ENCODE peak calls at places on chromosome 11, in five cellular contexts. U is kidney epithelial cell, G is cardiac muscle cell, H is fibroblast of lung, Y is IMR-90. Q is an unnamed sample.

GRCh38 chr11:90895850-90896249 is 673.0 kb upstream of the CHORDC1 start:
- DNase-seq in U (no peak), G (no peak), H (no peak), Y (no peak), Q (no peak)

GRCh38 chr11:81071641-81072040 is 1630.8 kb upstream of the TENM4 start:
- DNase-seq in U (no peak), G (no peak), H (no peak), Y (no peak), Q (no peak)

GRCh38 chr11:79253280-79253679 is 187.6 kb downstream of the TENM4 start:
- DNase-seq in U (no peak), G (no peak), H (no peak), Y (no peak), Q (no peak)

GRCh38 chr11:73140213-73141030 is 1.7 kb downstream of the FCHSD2 start:
- DNase-seq in U (no peak), G (peak), H (peak), Y (peak), Q (peak)

GRCh38 chr11:73223998-73224730 is 6.1 kb downstream of the P2RY2 start:
- DNase-seq in U (no peak), G (no peak), H (no peak), Y (no peak), Q (no peak)

GRCh38 chr11:114172871-114173444 is 113.4 kb downstream of the ZBTB16 start:
- DNase-seq in U (no peak), G (no peak), H (no peak), Y (no peak), Q (no peak)

GRCh38 chr11:74094393-74094792 is 76.4 kb downstream of the C2CD3 start:
- DNase-seq in U (no peak), G (no peak), H (no peak), Y (no peak), Q (no peak)

GRCh38 chr11:116207349-116207748 is 565.4 kb downstream of the BUD13 start:
- DNase-seq in U (no peak), G (no peak), H (no peak), Y (no peak), Q (no peak)

GRCh38 chr11:45026835-45027234 is 76.2 kb upstream of the TP53I11 start:
- DNase-seq in U (no peak), G (no peak), H (no peak), Y (no peak), Q (no peak)

GRCh38 chr11:117834838-117835443 is 10.4 kb upstream of the FXYD2 start:
- DNase-seq in U (no peak), G (no peak), H (no peak), Y (no peak), Q (no peak)

GRCh38 chr11:33987975-33988580 is 63.5 kb upstream of the CAPRIN1 start:
- DNase-seq in U (peak), G (peak), H (peak), Y (peak), Q (peak)

GRCh38 chr11:76654310-76654851 is 16.2 kb downstream of the LRRC32 start:
- DNase-seq in U (no peak), G (peak), H (peak), Y (peak), Q (peak)

GRCh38 chr11:132886335-132886734 is 646.0 kb downstream of the OPCML start:
- DNase-seq in U (no peak), G (peak), H (peak), Y (peak), Q (no peak)

GRCh38 chr11:66604161-66604560 is 11.2 kb downstream of the CCS start:
- DNase-seq in U (no peak), G (no peak), H (no peak), Y (no peak), Q (no peak)

GRCh38 chr11:2193099-2193886 is 21.7 kb upstream of the TH start:
- DNase-seq in U (no peak), G (no peak), H (no peak), Y (no peak), Q (no peak)

GRCh38 chr11:35661539-35661938 is 1.0 kb upstream of the TRIM44 start:
- DNase-seq in U (no peak), G (no peak), H (no peak), Y (no peak), Q (no peak)
- H3K4me3 ChIP-seq in U (no peak), G (no peak), H (peak), Y (peak), Q (peak)

DNA sequence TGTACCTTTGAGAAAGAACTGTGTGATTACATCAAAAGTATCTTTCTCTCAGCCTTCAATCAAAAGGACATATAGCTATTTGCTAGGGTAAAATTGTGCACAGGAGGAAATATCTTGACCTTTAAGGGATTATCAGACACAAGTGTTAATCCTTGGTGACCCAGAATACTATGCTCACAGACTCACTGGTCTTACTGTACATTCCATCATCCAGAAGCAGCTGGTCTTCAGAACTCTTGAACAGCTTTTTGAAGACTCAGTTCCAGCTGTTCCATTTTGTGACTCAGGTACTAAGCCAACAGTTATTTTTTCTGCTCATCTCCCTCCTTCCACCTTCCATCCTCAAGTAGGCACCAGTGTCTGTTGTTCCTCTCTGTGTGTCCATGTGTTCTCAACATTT is 19.8 kb downstream of the ZBED5 start:
- DNase-seq in U (no peak), G (no peak), H (no peak), Y (no peak), Q (no peak)
- TF ChIP-seq CTCF in U (no peak), G (no peak), H (no peak), Y (no peak), Q (no peak)

DNA sequence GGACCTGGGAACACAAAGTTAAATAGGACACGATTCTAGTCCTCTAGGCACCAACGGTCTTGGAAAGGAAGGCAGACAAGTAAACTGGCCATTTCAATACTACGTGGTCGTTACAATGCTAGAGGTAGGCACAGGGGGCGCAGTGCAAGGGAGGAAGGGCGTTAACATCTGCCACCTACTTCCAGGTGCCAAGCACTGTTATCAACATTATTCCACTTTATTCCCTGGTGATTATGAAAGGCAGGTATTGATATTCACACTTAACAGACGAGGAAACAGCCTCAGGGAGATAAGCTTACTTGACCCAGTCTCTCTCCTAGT is 760 bp upstream of the TAF10 start:
- DNase-seq in U (no peak), G (no peak), H (no peak), Y (no peak), Q (no peak)
- H3K4me3 ChIP-seq in U (peak), G (peak), H (peak), Y (peak), Q (peak)

GRCh38 chr11:64384039-64384737 is 25.2 kb downstream of the RPS6KA4 start:
- DNase-seq in U (no peak), G (peak), H (no peak), Y (no peak), Q (no peak)

GRCh38 chr11:64385953-64386704 is 27.2 kb downstream of the RPS6KA4 start:
- DNase-seq in U (peak), G (no peak), H (peak), Y (peak), Q (peak)

GRCh38 chr11:64383580-64383979 is 24.6 kb downstream of the RPS6KA4 start:
- DNase-seq in U (no peak), G (no peak), H (no peak), Y (no peak), Q (no peak)

GRCh38 chr11:64387916-64388315 is 29.0 kb downstream of the RPS6KA4 start:
- DNase-seq in U (no peak), G (no peak), H (no peak), Y (no peak), Q (no peak)

DNA sequence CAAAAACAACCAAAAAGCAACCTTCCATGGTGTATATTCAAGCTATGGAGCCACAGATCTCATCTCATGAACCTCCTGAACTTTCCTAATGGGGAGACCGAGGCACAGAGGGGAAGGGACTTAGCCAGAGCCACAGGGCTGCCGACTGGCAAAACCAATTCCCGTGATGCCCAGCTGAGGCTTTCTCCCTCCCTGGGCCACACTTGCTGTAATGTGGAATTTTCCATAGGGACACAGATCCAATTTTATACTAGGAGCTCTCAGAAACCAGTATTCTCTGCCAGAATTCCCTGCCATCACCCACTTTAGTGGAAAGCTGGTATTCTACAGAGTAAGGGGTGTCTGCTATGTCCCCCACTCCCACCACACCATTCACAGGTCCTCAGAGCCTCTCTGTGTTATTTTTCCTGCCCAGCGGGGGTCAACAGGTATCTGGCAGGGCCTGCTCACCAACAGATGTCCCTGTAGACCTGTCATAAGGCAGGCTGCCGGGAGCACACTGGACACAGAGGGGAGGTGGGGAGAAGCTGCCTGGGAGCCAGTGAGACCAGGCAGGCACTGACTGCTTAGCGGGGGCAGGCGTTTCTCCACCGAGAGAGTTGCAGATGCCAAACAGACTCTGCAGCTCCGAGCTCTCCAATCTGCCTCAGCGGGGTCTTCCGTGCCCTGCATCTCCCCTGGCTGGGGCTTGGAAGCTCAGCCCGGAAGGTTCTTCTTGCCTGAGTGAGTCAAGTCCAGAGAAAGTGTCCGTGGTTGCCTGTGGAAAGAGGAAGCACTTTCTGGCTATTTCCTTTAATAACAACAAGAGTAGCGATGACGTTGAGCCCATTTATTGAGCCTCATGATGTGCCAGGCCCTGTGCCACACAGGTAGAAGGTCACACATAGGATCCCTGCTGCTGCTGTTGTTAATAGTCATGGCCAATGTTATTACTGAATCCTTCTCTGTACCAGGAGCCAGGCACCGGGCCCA is 26.3 kb downstream of the RPS6KA4 start:
- DNase-seq in U (no peak), G (no peak), H (no peak), Y (no peak), Q (no peak)
- TF ChIP-seq CTCF in U (no peak), G (no peak), H (no peak), Y (no peak), Q (no peak)

DNA sequence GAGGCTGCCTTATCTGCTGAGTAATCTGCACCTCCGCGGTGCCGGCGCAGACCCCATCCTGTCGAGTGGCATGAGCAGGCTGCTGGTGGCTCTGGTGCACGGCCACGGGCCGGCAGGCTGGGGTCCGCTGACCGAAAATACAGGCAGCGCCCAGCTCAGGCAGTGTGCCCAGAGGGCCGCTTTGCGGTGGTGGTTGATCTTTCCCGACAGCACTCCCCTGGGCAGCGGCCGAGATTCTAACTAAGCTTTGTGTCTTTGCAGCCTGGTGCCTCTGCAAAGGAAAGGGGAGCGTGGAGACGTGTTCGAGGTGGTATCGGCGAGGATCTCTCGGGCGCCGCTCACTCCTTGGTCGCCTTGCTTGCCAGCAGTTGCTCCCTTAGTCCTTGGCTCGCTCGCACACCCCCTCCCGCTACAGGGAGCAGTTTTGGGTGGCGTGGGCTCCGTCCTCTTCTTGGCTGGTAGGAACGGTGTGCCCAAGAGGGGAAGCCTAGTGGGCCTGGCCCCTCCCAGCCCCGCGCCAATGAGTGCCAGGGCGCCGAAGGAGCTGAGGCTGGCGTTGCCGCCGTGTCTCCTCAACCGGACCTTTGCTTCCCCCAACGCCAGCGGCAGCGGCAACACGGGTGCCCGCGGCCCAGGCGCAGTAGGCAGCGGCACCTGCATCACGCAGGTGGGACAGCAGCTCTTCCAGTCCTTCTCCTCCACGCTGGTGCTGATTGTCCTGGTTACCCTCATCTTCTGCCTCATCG is 1.3 kb downstream of the C11orf87 start:
- DNase-seq in U (no peak), G (peak), H (peak), Y (no peak), Q (no peak)
- H3K4me3 ChIP-seq in U (peak), G (peak), H (no peak), Y (peak), Q (peak)

GRCh38 chr11:83087035-83087434 is 15.3 kb upstream of the RAB30 start:
- DNase-seq in U (no peak), G (peak), H (peak), Y (no peak), Q (peak)
- TF ChIP-seq CTCF in U (peak), G (peak), H (no peak), Y (no peak), Q (peak)

GRCh38 chr11:24298126-24298525 is 198.7 kb upstream of the LUZP2 start:
- DNase-seq in U (no peak), G (no peak), H (no peak), Y (peak), Q (peak)
- H3K4me3 ChIP-seq in U (no peak), G (no peak), H (no peak), Y (no peak), Q (no peak)

DNA sequence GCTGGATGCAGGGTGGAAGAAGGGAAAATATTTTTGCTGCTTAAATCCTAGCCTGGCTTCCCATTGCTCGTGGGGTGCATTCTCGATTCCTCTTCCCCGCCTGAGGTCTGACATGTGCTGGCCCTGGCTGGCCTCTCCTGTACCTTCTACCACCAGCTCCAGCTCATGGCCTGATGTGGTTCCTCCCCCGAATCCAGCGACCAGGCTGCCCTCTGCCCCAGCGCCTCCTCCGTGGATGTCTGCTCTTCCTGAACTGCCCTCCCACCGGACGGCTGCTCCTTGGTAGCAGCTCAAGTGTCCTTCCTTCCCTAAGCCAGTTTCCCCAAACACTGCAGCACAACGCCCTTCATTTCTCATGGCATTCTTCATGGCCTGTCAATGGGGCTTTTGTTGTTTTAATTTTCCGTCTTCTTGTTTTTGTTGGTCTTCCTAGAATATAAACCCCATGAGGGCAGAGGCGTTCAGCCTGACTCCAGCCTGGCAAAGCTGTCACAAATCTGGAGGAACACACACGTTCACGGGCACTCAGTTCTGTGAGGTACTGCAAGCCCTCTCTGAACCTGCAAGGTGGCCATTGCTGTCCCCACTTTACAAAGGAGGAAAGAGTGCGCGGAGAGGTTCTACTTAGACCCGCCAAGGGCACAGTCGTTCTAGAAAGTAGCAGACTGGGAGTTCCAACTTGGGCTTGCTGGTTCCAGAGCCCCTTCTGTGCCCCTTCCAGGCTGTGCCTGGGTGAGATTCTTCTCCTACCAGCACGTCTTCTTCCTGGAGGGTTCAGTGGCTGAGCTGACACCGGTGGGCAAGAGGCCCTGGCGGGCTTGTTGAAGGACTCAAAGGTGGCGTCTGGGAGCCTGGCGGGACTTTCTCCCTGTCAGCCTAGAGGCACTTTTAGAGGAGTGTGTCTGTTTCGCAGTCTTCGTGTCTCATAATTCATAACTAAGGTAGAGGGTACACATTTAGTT is 955 bp upstream of the LRP5 start:
- DNase-seq in U (no peak), G (no peak), H (no peak), Y (no peak), Q (no peak)
- TF ChIP-seq CTCF in U (no peak), G (no peak), H (no peak), Y (no peak), Q (no peak)

Q was measured in fibroblast of mammary gland.